ENCODE peak calls at places on chromosomes 5 and 9, in nine cellular contexts. V is HCT116; E is Peyer's patch; Z is colonic mucosa; A is effector memory CD4-positive, alpha-beta T cell; O is K562; Y is CD8-positive, alpha-beta T cell; J is NT2/D1; G is endodermal cell. Q is an unnamed sample.

GRCh38 chr5:160385496-160385895 is 14.4 kb downstream of the FAM200C start:
- DNase-seq in V (no peak), G (no peak), Y (no peak), A (no peak), J (no peak), Z (no peak), E (no peak), O (no peak), Q (no peak)

GRCh38 chr5:181207214-181207959 is 2.4 kb upstream of the TRIM7 start:
- DNase-seq in V (peak; percentile 86), O (no peak), Z (peak; percentile 93), A (peak; percentile 61), E (peak; percentile 88), Y (peak; percentile 71), G (peak; percentile 94), J (no peak), Q (peak; percentile 51)

GRCh38 chr5:140363631-140364471 is 3.9 kb downstream of the SLC4A9 start:
- DNase-seq in O (no peak), J (no peak), Z (no peak), G (no peak), E (no peak), A (no peak), V (no peak), Y (no peak), Q (no peak)

GRCh38 chr5:142286111-142286510 is 38.7 kb downstream of the SPRY4 start:
- DNase-seq in G (no peak), A (no peak), V (no peak), Y (no peak), E (peak; percentile 79), Z (peak; percentile 67), O (no peak), J (no peak), Q (no peak)

GRCh38 chr9:127055745-127056402 is 66.6 kb downstream of the ANGPTL2 start:
- DNase-seq in A (no peak), Y (no peak), G (no peak), O (no peak), V (no peak), Z (no peak), J (no peak), E (no peak), Q (no peak)

GRCh38 chr9:121138973-121139372 is 62.7 kb downstream of the RAB14 start:
- DNase-seq in J (no peak), V (no peak), E (no peak), Y (no peak), G (no peak), O (no peak), Z (no peak), A (no peak), Q (no peak)

GRCh38 chr9:38309324-38310195 is 82.9 kb upstream of the ALDH1B1 start:
- DNase-seq in G (no peak), O (no peak), A (no peak), V (no peak), Y (no peak), E (no peak), Z (no peak), J (no peak), Q (no peak)

GRCh38 chr9:125815568-125815967 is 68.4 kb downstream of the PBX3 start:
- DNase-seq in Z (no peak), V (peak; percentile 51), E (no peak), Y (no peak), G (no peak), O (no peak), J (no peak), A (no peak), Q (no peak)

GRCh38 chr5:158976035-158976434 is 123.7 kb downstream of the EBF1 start:
- DNase-seq in Y (no peak), O (no peak), V (no peak), E (no peak), A (no peak), G (no peak), Z (no peak), J (peak; percentile 22), Q (no peak)

DNA sequence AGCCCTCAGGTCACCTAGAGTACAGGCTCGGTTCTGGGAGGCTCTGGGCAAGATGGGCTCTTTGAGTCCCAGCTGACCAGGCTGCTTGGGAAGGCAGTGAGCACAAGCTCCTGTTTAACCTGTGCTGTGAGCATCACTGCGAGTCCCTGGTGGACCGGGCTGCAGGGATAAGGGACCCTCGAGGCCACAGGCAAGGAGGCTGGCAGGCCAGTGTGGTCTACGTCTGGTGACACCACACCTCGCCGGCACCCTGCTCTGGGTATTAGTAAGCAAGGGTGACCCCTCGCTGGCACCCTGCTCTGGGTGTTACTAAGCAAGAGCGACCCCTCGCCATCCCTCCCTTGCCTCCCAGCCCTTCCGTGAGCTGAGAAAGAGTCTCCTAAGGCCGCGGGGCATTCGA is 125.9 kb upstream of the FOXD4L5 start:
- DNase-seq in Y (no peak), G (no peak), V (no peak), E (no peak), J (no peak), Z (no peak), A (no peak), O (no peak), Q (no peak)
- H3K27me3 ChIP-seq in Y (no peaks in the 10 kb centered on the region), G (no peaks in the 10 kb centered on the region), V (no peaks in the 10 kb centered on the region), E (no peaks in the 10 kb centered on the region), J (no peaks in the 10 kb centered on the region), Z (no peaks in the 10 kb centered on the region), A (no peaks in the 10 kb centered on the region), O (no peaks in the 10 kb centered on the region), Q (no peaks in the 10 kb centered on the region)

DNA sequence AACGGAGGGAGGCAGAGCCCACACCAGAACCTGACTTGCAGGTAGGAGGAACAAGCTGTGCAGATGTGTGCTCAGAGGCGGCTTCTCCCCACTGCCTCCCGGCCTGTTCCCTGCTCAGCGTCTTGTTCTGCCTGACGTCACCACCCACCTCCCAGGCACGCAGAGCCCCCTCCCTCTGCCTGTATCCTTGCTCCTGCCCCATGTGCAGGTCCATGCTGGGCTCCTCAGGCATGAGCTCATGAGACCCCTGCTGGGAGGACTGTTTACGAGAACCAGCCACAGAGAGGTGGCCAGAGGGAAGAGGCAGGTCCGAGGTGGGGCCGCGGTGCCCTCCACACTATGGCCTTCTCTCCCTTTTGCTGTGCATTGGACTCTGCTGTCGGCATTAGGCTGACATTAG is 45.5 kb downstream of the SLC6A3 start:
- DNase-seq in V (no peak), E (no peak), A (no peak), Z (no peak), G (peak; percentile 56), Y (no peak), O (no peak), J (no peak), Q (no peak)
- H3K27me3 ChIP-seq in V (peaks cover 43% of the 10 kb centered on the region), E (no peaks in the 10 kb centered on the region), A (no peaks in the 10 kb centered on the region), Z (no peaks in the 10 kb centered on the region), G (peaks cover 13% of the 10 kb centered on the region), Y (no peaks in the 10 kb centered on the region), O (peaks cover 49% of the 10 kb centered on the region), J (no peaks in the 10 kb centered on the region), Q (no peaks in the 10 kb centered on the region)

DNA sequence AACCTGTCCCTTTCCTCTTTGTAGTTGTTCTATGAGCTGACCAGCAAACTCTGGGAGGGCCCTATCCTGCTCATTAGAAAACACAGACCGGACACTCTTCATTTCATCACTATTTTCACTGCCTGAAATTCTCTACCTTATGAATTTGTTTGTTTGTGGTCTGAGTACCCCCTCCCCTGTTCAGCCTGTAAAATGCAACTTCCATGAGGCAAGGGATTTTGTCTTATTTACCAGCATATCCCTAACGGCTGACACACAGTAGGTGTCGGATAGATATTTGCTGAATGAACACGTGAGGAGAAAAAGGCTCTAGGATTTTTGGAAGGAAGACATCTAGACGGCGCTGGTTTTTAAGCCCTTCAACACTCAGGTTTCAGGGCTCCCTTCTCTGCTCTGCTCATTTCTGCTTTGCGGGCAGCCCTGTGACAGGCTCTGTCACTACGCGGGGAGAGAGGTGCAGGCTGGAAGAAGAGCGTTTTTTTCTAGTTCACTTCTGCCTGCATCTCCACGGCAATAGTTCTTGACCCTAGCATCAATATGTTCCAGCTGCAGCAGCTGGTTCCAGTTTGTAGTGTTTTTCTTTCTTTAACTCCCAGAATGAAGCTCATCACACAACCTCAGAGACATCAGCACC is 41.0 kb downstream of the KCNMB1 start:
- DNase-seq in J (no peak), E (no peak), Z (no peak), A (no peak), O (no peak), V (no peak), G (no peak), Y (no peak), Q (no peak)
- H3K27me3 ChIP-seq in J (peaks cover 19% of the 10 kb centered on the region), E (no peaks in the 10 kb centered on the region), Z (no peaks in the 10 kb centered on the region), A (no peaks in the 10 kb centered on the region), O (peaks cover 15% of the 10 kb centered on the region), V (peaks cover 85% of the 10 kb centered on the region), G (peaks cover 93% of the 10 kb centered on the region), Y (peaks cover 4% of the 10 kb centered on the region), Q (no peaks in the 10 kb centered on the region)

DNA sequence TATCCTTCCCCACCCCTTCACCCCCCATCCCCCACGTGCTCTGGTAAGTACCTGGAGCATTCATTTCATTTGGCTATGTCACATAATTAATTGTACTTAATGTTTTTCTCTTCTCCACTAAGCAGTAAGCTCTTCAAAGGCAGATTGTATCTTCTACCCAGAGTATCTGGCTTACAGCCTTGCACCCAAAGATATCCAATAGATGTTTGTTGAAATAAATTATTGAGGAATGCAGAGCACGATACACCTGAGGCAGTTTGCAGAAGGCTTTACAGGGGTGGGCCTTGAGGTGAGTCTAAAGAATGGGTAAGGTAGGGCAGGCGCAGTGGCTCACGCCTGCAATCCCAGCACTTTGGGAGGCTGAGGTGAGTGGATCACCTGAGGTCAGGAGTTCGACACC is 2.5 kb upstream of the SOWAHA start:
- DNase-seq in J (no peak), A (no peak), Z (no peak), E (no peak), V (no peak), Y (no peak), G (no peak), O (no peak), Q (no peak)
- H3K27me3 ChIP-seq in J (peaks cover 44% of the 10 kb centered on the region), A (peaks cover 28% of the 10 kb centered on the region), Z (peaks cover 5% of the 10 kb centered on the region), E (no peaks in the 10 kb centered on the region), V (no peaks in the 10 kb centered on the region), Y (peaks cover 12% of the 10 kb centered on the region), G (peaks cover 63% of the 10 kb centered on the region), O (no peaks in the 10 kb centered on the region), Q (peaks cover 47% of the 10 kb centered on the region)

GRCh38 chr5:168917947-168918600 is 338.9 kb upstream of the PANK3 start:
- DNase-seq in A (no peak), V (no peak), Z (no peak), O (no peak), J (no peak), Y (no peak), G (no peak), E (no peak), Q (no peak)
- H3K27me3 ChIP-seq in A (peaks cover 8% of the 10 kb centered on the region), V (peaks cover 74% of the 10 kb centered on the region), Z (no peaks in the 10 kb centered on the region), O (peaks cover 3% of the 10 kb centered on the region), J (no peaks in the 10 kb centered on the region), Y (peaks cover 2% of the 10 kb centered on the region), G (no peaks in the 10 kb centered on the region), E (no peaks in the 10 kb centered on the region), Q (no peaks in the 10 kb centered on the region)

GRCh38 chr5:173242675-173243085 is 7.7 kb upstream of the NKX2-5 start:
- DNase-seq in O (no peak), A (no peak), V (no peak), E (no peak), J (no peak), G (peak; percentile 80), Z (no peak), Y (no peak), Q (peak; percentile 80)
- H3K27me3 ChIP-seq in O (peaks cover 73% of the 10 kb centered on the region), A (peaks cover 65% of the 10 kb centered on the region), V (no peaks in the 10 kb centered on the region), E (no peaks in the 10 kb centered on the region), J (peaks cover 99% of the 10 kb centered on the region), G (peaks cover 100% of the 10 kb centered on the region), Z (peaks cover 97% of the 10 kb centered on the region), Y (peaks cover 44% of the 10 kb centered on the region), Q (peaks cover 100% of the 10 kb centered on the region)